ENCODE peak calls at places on chromosomes 12 and 14, in four cellular contexts. One of them, this sample, is unnamed.

GRCh38 chr12:46562625-46563228 is 190.2 kb upstream of the SLC38A2 start:
- DNase-seq in IMR-90: peak
- DNase-seq in K562: no peak
- DNase-seq in GM12878: no peak
- DNase-seq in this sample: peak

GRCh38 chr14:83251402-83251801 is 1717.7 kb upstream of the SEL1L start:
- DNase-seq in K562: no peak
- DNase-seq in GM12878: no peak
- DNase-seq in IMR-90: no peak
- DNase-seq in this sample: no peak

GRCh38 chr12:105451211-105451610 is 120.7 kb downstream of the C12orf75 start:
- DNase-seq in IMR-90: peak
- DNase-seq in K562: no peak
- DNase-seq in GM12878: no peak
- DNase-seq in this sample: no peak

GRCh38 chr12:20492251-20492728 is 124.0 kb downstream of the PDE3A start:
- DNase-seq in IMR-90: peak
- DNase-seq in K562: no peak
- DNase-seq in GM12878: peak
- DNase-seq in this sample: peak

GRCh38 chr12:55996715-55997534 is at the start of gene SUOX:
- DNase-seq in K562: peak
- DNase-seq in IMR-90: peak
- DNase-seq in GM12878: peak
- DNase-seq in this sample: peak

GRCh38 chr12:47717443-47718193 is 7.7 kb downstream of the ENDOU start:
- DNase-seq in GM12878: no peak
- DNase-seq in IMR-90: peak
- DNase-seq in K562: peak
- DNase-seq in this sample: peak

GRCh38 chr12:103020839-103021238 is 63.4 kb downstream of the ASCL1 start:
- DNase-seq in GM12878: peak
- DNase-seq in K562: no peak
- DNase-seq in IMR-90: no peak
- DNase-seq in this sample: no peak

GRCh38 chr14:92409069-92409468 is 86.1 kb downstream of the SLC24A4 start:
- DNase-seq in IMR-90: no peak
- DNase-seq in GM12878: no peak
- DNase-seq in K562: no peak
- DNase-seq in this sample: no peak

GRCh38 chr12:93098077-93098476 is 169.0 kb upstream of the EEA1 start:
- DNase-seq in GM12878: peak
- DNase-seq in K562: peak
- DNase-seq in IMR-90: peak
- DNase-seq in this sample: peak

GRCh38 chr14:23580948-23581281 is 2.3 kb upstream of the JPH4 start:
- DNase-seq in K562: no peak
- DNase-seq in GM12878: no peak
- DNase-seq in IMR-90: no peak
- DNase-seq in this sample: no peak

GRCh38 chr14:50791201-50791600 is 39.8 kb downstream of the NIN start:
- DNase-seq in GM12878: no peak
- DNase-seq in K562: no peak
- DNase-seq in IMR-90: no peak
- DNase-seq in this sample: no peak

GRCh38 chr12:133106253-133106652 is 23.8 kb downstream of the ZNF891 start:
- DNase-seq in IMR-90: no peak
- DNase-seq in GM12878: no peak
- DNase-seq in K562: no peak
- DNase-seq in this sample: peak

GRCh38 chr14:99350751-99351150 is 78.8 kb upstream of the BCL11B start:
- DNase-seq in IMR-90: no peak
- DNase-seq in GM12878: no peak
- DNase-seq in K562: no peak
- DNase-seq in this sample: no peak
- TF ChIP-seq FOS in IMR-90: no peak
- TF ChIP-seq FOS in GM12878: no peak
- TF ChIP-seq FOS in K562: no peak
- TF ChIP-seq FOS in this sample: no peak

GRCh38 chr14:24607081-24607480 is 2.4 kb downstream of the GZMH start:
- DNase-seq in K562: no peak
- DNase-seq in GM12878: no peak
- DNase-seq in IMR-90: no peak
- DNase-seq in this sample: no peak
- TF ChIP-seq FOS in K562: no peak
- TF ChIP-seq FOS in GM12878: no peak
- TF ChIP-seq FOS in IMR-90: no peak
- TF ChIP-seq FOS in this sample: no peak

GRCh38 chr12:120643574-120643973 is 3.1 kb downstream of the CABP1 start:
- DNase-seq in IMR-90: no peak
- DNase-seq in K562: no peak
- DNase-seq in GM12878: no peak
- DNase-seq in this sample: no peak
- TF ChIP-seq FOS in IMR-90: no peak
- TF ChIP-seq FOS in K562: no peak
- TF ChIP-seq FOS in GM12878: no peak
- TF ChIP-seq FOS in this sample: no peak

DNA sequence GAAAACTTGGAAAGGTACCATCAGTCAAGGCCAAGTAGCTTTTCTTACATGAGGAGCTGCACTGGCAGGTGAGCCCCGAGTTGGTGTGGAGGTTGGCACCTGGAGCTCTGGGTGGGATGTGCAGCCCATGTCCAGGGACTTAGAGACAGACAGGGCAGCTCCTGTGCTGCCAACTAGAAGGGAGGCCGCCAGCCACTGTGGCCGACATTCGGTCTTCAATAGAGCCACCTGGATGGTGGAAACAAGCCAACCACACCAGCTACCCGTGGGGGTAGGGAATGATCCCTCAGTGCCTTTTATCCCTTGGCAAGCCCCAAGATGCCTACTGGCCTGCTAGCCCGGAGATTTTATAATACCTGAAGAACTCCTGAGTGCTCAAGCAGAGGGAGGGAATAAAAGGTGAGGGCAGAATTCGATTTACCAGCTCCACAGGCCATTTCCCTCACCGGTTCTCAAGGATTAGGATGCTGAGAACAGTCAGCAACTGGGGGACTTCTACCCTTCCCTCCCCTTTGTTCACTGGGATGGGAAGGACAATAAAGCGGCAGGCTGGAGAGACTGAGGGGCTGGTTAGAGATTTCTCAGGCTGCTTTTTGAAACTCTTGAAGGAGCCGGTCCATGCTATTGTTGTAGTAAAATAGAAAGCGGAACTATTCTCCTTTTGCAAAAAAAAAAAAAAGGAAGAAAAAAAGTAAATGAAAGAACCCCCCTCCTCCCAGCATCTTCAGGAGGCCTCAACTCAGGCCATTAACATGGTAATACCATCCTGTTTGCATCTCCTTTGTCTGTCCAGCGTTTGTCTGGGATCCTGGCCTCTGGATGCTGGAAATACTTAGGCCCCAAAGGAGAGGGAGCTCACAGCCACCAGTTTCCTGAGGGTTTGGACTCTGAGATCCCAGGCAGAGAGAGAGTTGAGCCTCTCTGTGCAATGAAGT is 321.6 kb downstream of the ZFP36L1 start:
- DNase-seq in GM12878: peak
- DNase-seq in IMR-90: no peak
- DNase-seq in K562: no peak
- DNase-seq in this sample: no peak
- TF ChIP-seq FOS in GM12878: no peak
- TF ChIP-seq FOS in IMR-90: no peak
- TF ChIP-seq FOS in K562: no peak
- TF ChIP-seq FOS in this sample: no peak

GRCh38 chr14:30005114-30005698 is 77.6 kb upstream of the PRKD1 start:
- DNase-seq in IMR-90: peak
- DNase-seq in K562: peak
- DNase-seq in GM12878: no peak
- DNase-seq in this sample: peak
- TF ChIP-seq FOS in IMR-90: no peak
- TF ChIP-seq FOS in K562: no peak
- TF ChIP-seq FOS in GM12878: no peak
- TF ChIP-seq FOS in this sample: no peak

GRCh38 chr12:113239811-113240331 is 18.6 kb downstream of the TPCN1 start:
- DNase-seq in K562: no peak
- DNase-seq in IMR-90: no peak
- DNase-seq in GM12878: no peak
- DNase-seq in this sample: no peak
- TF ChIP-seq FOS in K562: no peak
- TF ChIP-seq FOS in IMR-90: no peak
- TF ChIP-seq FOS in GM12878: no peak
- TF ChIP-seq FOS in this sample: no peak